ENCODE peak calls at places on chromosomes 1 and 21, in four cellular contexts. M, H, U and E are unnamed samples.

GRCh38 chr1:47437518-47438320 is at the start of gene FOXD2:
- DNase-seq in M (peak), U (peak), H (peak), E (peak)

GRCh38 chr21:42047821-42048613 is 23.1 kb upstream of the UMODL1 start:
- DNase-seq in U (peak), H (peak), M (no peak), E (peak)

GRCh38 chr1:3590145-3590768 is 21.1 kb downstream of the MEGF6 start:
- DNase-seq in U (no peak), H (no peak), M (no peak), E (no peak)

GRCh38 chr1:167426716-167427115 is 91.6 kb downstream of the CD247 start:
- DNase-seq in M (no peak), H (no peak), U (no peak), E (no peak)

GRCh38 chr1:31627301-31627929 is 9.9 kb downstream of the HCRTR1 start:
- DNase-seq in U (peak), M (no peak), H (no peak), E (peak)

GRCh38 chr1:8815582-8816285 is 1.7 kb downstream of the RERE start:
- DNase-seq in H (peak), U (peak), M (no peak), E (peak)

GRCh38 chr1:31802190-31803150 is 13.4 kb downstream of the SPOCD1 start:
- DNase-seq in U (no peak), M (no peak), H (no peak), E (peak)

GRCh38 chr1:24277420-24278169 is 41.6 kb upstream of the GRHL3 start:
- DNase-seq in M (no peak), U (peak), H (peak), E (peak)

GRCh38 chr1:242196101-242196500 is 197.2 kb upstream of the MAP1LC3C start:
- DNase-seq in U (no peak), M (no peak), H (no peak), E (no peak)

GRCh38 chr21:34524671-34525601 is 12.9 kb upstream of the KCNE1 start:
- DNase-seq in M (no peak), H (peak), U (peak), E (peak)